ENCODE peak calls at places on chromosomes 12 and 14, in four cellular contexts. One of them, this sample, is unnamed.
A peak's percentile ranks its signal among the peaks of the same experiment; 100 is the strongest.

GRCh38 chr14:89171168-89171567 is 245.9 kb downstream of the FOXN3 start:
- DNase-seq in SJCRH30: no peak
- DNase-seq in CD4-positive, CD25-positive, alpha-beta regulatory T cell: no peak
- DNase-seq in uterus: no peak
- DNase-seq in this sample: no peak

GRCh38 chr12:107017042-107017441 is 30.1 kb upstream of the MTERF2 start:
- DNase-seq in uterus: no peak
- DNase-seq in SJCRH30: no peak
- DNase-seq in CD4-positive, CD25-positive, alpha-beta regulatory T cell: no peak
- DNase-seq in this sample: no peak

GRCh38 chr14:62234849-62235248 is 472.6 kb downstream of the SNAPC1 start:
- DNase-seq in SJCRH30: no peak
- DNase-seq in uterus: no peak
- DNase-seq in CD4-positive, CD25-positive, alpha-beta regulatory T cell: no peak
- DNase-seq in this sample: no peak

GRCh38 chr14:91996951-91997371 is 42.9 kb downstream of the TRIP11 start:
- DNase-seq in SJCRH30: no peak
- DNase-seq in CD4-positive, CD25-positive, alpha-beta regulatory T cell: peak; percentile 75
- DNase-seq in uterus: no peak
- DNase-seq in this sample: no peak

GRCh38 chr12:47821346-47821706 is 1.6 kb upstream of the HDAC7 start:
- DNase-seq in uterus: peak; percentile 43
- DNase-seq in CD4-positive, CD25-positive, alpha-beta regulatory T cell: no peak
- DNase-seq in SJCRH30: no peak
- DNase-seq in this sample: no peak

GRCh38 chr12:87667378-87667777 is 361.8 kb downstream of the C12orf50 start:
- DNase-seq in SJCRH30: no peak
- DNase-seq in uterus: no peak
- DNase-seq in CD4-positive, CD25-positive, alpha-beta regulatory T cell: no peak
- DNase-seq in this sample: no peak

GRCh38 chr12:30622509-30622908 is 73.2 kb downstream of the IPO8 start:
- DNase-seq in CD4-positive, CD25-positive, alpha-beta regulatory T cell: peak; percentile 11
- DNase-seq in uterus: no peak
- DNase-seq in SJCRH30: no peak
- DNase-seq in this sample: no peak

GRCh38 chr12:30753761-30754382 is 879 bp downstream of the CAPRIN2 start:
- DNase-seq in uterus: no peak
- DNase-seq in SJCRH30: peak; percentile 9
- DNase-seq in CD4-positive, CD25-positive, alpha-beta regulatory T cell: no peak
- DNase-seq in this sample: no peak

GRCh38 chr14:94307410-94307992 is 14.4 kb upstream of the SERPINA10 start:
- DNase-seq in SJCRH30: peak; percentile 22
- DNase-seq in uterus: no peak
- DNase-seq in CD4-positive, CD25-positive, alpha-beta regulatory T cell: peak; percentile 7
- DNase-seq in this sample: no peak

GRCh38 chr12:51865757-51866270 is 17.3 kb upstream of the FIGNL2 start:
- DNase-seq in uterus: no peak
- DNase-seq in CD4-positive, CD25-positive, alpha-beta regulatory T cell: no peak
- DNase-seq in SJCRH30: no peak
- DNase-seq in this sample: no peak

GRCh38 chr12:30828686-30829085 is 73.9 kb upstream of the CAPRIN2 start:
- DNase-seq in SJCRH30: no peak
- DNase-seq in CD4-positive, CD25-positive, alpha-beta regulatory T cell: no peak
- DNase-seq in uterus: no peak
- DNase-seq in this sample: no peak

GRCh38 chr14:93799617-93800016 is 11.3 kb upstream of the PRIMA1 start:
- DNase-seq in CD4-positive, CD25-positive, alpha-beta regulatory T cell: no peak
- DNase-seq in uterus: no peak
- DNase-seq in SJCRH30: no peak
- DNase-seq in this sample: no peak

GRCh38 chr12:27081668-27082091 is 698 bp downstream of the C12orf71 start:
- DNase-seq in CD4-positive, CD25-positive, alpha-beta regulatory T cell: no peak
- DNase-seq in SJCRH30: no peak
- DNase-seq in uterus: no peak
- DNase-seq in this sample: peak; percentile 12

GRCh38 chr14:97282210-97282609 is 485.0 kb downstream of the VRK1 start:
- DNase-seq in CD4-positive, CD25-positive, alpha-beta regulatory T cell: no peak
- DNase-seq in SJCRH30: no peak
- DNase-seq in uterus: no peak
- DNase-seq in this sample: no peak

GRCh38 chr12:3332190-3332589 is 158.8 kb upstream of the PRMT8 start:
- DNase-seq in uterus: no peak
- DNase-seq in CD4-positive, CD25-positive, alpha-beta regulatory T cell: no peak
- DNase-seq in SJCRH30: no peak
- DNase-seq in this sample: no peak

GRCh38 chr12:2489266-2489665 is 305.5 kb upstream of the FKBP4 start:
- DNase-seq in uterus: no peak
- DNase-seq in SJCRH30: no peak
- DNase-seq in CD4-positive, CD25-positive, alpha-beta regulatory T cell: no peak
- DNase-seq in this sample: no peak

GRCh38 chr12:4272976-4273650 is 449 bp upstream of the CCND2 start:
- DNase-seq in CD4-positive, CD25-positive, alpha-beta regulatory T cell: peak; percentile 64
- DNase-seq in uterus: no peak
- DNase-seq in SJCRH30: no peak
- DNase-seq in this sample: no peak

GRCh38 chr14:71467419-71467818 is 464.8 kb upstream of the RGS6 start:
- DNase-seq in SJCRH30: peak; percentile 11
- DNase-seq in uterus: no peak
- DNase-seq in CD4-positive, CD25-positive, alpha-beta regulatory T cell: no peak
- DNase-seq in this sample: no peak

DNA sequence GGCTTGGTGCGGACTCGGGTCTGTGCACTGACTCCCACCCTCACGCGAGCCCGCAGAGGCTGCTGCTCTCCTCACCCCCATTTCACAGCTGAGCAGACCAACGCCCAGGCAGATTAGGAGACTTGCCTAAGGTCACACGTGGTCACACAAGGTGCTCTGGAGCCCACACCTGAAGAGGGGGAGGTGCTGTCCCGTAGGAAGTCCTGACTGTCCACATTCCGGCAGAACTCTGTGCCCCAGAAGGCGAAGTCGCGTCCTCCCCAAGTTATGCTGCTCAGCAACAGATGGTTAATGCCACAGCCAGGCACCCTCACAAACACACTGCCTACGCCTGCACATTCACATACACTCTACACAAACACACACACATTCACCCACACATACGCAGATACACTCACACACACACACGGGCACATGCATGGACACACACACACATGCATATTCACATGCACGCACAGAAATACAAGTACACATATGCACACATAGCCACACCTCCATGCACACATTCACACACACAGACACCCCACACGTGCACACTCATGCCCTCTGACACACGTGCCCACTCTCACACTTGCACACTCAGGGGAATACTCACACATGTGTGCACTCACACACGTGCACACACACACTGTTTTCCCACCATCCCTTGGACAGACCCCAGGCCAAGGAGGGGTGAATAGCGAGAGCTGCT is 4.0 kb downstream of the C14orf180 start:
- DNase-seq in SJCRH30: no peak
- DNase-seq in CD4-positive, CD25-positive, alpha-beta regulatory T cell: no peak
- DNase-seq in uterus: no peak
- DNase-seq in this sample: no peak
- H3K4me3 ChIP-seq in SJCRH30: no peak overlapping the region
- H3K4me3 ChIP-seq in CD4-positive, CD25-positive, alpha-beta regulatory T cell: no peak overlapping the region
- H3K4me3 ChIP-seq in uterus: no peak overlapping the region
- H3K4me3 ChIP-seq in this sample: no peak overlapping the region

GRCh38 chr12:67764055-67764454 is 115.5 kb downstream of the DYRK2 start:
- DNase-seq in uterus: no peak
- DNase-seq in SJCRH30: no peak
- DNase-seq in CD4-positive, CD25-positive, alpha-beta regulatory T cell: no peak
- DNase-seq in this sample: no peak
- H3K36me3 ChIP-seq in uterus: no peaks in the 10 kb centered on the region
- H3K36me3 ChIP-seq in SJCRH30: no peaks in the 10 kb centered on the region
- H3K36me3 ChIP-seq in CD4-positive, CD25-positive, alpha-beta regulatory T cell: no peaks in the 10 kb centered on the region
- H3K36me3 ChIP-seq in this sample: no peaks in the 10 kb centered on the region

DNA sequence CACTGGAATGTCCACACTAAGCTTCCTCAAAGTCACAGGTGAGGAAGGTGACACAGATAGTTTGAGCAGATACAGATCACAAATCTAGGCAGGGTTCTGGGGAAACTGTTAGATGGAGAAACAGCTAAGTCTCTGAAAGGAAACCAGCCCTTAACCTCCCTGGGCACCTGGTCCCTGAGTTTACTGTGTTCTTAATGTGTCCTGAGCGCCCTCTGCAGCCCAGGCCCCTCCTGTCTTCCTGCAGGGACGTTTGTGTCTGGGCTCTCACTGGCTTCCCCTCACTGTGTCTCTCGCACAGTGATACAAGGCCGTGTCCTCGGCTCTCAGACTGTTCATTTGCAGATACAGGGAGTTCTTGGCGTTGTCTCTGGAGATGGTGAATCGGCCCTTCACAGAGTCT is 684.3 kb downstream of the TMEM121 start:
- DNase-seq in CD4-positive, CD25-positive, alpha-beta regulatory T cell: peak; percentile 63
- DNase-seq in SJCRH30: no peak
- DNase-seq in uterus: no peak
- DNase-seq in this sample: no peak
- H3K4me1 ChIP-seq in CD4-positive, CD25-positive, alpha-beta regulatory T cell: no peaks in the 10 kb centered on the region
- H3K4me1 ChIP-seq in SJCRH30: no peaks in the 10 kb centered on the region
- H3K4me1 ChIP-seq in uterus: no peaks in the 10 kb centered on the region
- H3K4me1 ChIP-seq in this sample: no peaks in the 10 kb centered on the region

DNA sequence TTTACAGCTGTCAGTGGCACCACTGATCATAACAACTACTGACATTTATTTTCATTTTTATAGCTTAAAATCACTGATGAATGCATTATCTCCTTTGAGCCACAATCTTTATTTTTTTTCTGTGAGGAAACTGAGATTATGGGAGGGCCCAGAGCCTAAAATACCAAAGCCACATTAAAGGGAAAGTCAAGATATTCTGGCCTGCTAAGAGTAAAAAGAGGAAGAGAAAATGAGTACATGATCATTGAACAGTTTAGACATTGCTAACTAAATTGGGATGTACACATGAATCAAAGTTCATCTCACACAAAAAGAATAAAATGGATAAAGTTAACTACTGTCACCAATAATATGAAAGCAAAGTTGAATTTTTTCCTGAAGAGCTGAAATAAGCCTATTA is 170.5 kb upstream of the GARIN2 start:
- DNase-seq in uterus: no peak
- DNase-seq in SJCRH30: no peak
- DNase-seq in CD4-positive, CD25-positive, alpha-beta regulatory T cell: no peak
- DNase-seq in this sample: no peak
- H3K4me3 ChIP-seq in uterus: no peak overlapping the region
- H3K4me3 ChIP-seq in SJCRH30: no peak overlapping the region
- H3K4me3 ChIP-seq in CD4-positive, CD25-positive, alpha-beta regulatory T cell: no peak overlapping the region
- H3K4me3 ChIP-seq in this sample: no peak overlapping the region

DNA sequence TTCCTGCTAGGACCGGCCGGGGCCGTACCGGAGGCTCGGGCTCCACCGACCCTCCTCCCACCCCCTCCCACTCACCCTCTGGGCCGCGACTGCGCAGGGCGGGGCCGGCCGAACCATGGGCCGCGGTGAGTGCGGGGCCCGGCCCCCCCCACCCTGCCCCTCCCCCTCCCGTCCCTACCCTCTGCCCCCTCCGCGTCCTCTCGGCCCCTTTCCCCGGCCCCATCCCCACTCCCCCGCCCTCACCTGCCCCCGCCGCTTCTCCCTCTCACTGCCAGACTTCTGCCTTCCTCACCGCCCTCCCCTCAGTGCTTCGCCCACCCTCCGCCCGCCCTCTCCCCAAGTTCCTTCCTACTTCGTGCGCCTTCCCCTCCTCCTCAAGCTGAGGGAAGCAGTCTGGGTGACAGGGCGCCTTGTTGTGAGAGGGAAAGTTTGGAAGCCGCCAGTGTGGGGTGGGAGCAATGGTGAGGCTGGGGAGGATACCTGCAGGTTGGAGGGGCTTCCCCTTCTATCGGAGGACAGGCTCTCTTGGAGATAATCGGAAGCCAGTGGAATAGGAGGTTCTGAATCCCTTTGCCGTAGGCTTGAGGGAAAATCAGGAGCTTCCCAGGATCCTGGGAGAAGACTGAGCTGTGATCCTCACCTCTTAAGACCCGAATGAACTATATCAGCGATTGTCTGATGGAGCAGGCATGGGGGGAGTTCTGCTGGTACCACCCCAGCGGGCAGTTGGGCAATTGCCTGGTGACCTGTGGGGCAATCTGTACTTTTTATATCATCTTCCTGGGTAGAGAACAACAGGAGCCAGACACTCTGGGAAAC is 472 bp downstream of the MBD6 start:
- DNase-seq in uterus: peak; percentile 69
- DNase-seq in CD4-positive, CD25-positive, alpha-beta regulatory T cell: peak; percentile 51
- DNase-seq in SJCRH30: peak; percentile 87
- DNase-seq in this sample: peak; percentile 50
- H3K36me3 ChIP-seq in uterus: no peaks in the 10 kb centered on the region
- H3K36me3 ChIP-seq in CD4-positive, CD25-positive, alpha-beta regulatory T cell: peaks cover 22% of the 10 kb centered on the region
- H3K36me3 ChIP-seq in SJCRH30: peaks cover 42% of the 10 kb centered on the region
- H3K36me3 ChIP-seq in this sample: peaks cover 34% of the 10 kb centered on the region

DNA sequence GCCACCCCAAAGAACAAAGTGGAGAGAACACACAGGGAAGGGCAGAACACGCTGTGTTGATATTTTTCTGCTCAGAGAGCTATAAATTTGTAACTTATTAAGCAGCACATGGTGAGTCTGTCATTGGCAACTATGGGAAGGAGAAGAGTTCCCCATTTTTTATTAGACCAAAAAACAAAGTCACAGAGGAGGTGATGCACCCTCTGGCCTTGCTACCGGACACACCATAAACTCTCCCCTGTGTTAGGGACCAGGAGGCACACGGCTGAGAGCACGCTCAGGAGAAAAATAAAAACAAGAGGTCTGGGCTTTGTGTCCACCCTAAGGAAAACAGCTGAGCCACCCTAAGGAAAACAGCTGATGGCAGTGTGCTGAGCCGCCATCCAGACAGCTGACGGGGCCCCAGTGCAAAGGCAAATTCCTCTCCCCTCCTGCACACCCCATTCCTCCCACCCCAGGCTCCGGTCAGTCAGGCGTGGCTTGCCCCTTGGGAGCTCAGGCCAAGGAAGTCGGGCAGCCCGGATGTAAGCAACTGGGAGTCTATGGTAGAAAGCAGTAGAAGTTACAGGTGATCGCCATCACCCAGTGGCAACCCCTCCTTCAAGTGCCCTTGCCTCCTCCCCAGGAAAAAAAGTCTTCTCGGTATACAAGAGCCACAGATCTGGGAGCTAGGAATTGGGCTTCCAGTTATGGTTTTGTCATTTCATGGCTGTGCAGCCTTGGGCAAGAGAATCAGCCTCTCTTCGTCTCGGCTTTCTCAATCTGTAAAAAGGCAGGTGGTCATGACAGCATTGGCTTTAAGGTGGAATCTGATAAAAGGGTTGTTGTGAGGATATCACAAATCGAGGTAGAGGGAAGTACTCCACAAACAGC is 2.4 kb downstream of the PXN start:
- DNase-seq in CD4-positive, CD25-positive, alpha-beta regulatory T cell: no peak
- DNase-seq in SJCRH30: peak; percentile 89
- DNase-seq in uterus: no peak
- DNase-seq in this sample: no peak
- H3K4me1 ChIP-seq in CD4-positive, CD25-positive, alpha-beta regulatory T cell: peaks cover 69% of the 10 kb centered on the region
- H3K4me1 ChIP-seq in SJCRH30: peaks cover 25% of the 10 kb centered on the region
- H3K4me1 ChIP-seq in uterus: no peaks in the 10 kb centered on the region
- H3K4me1 ChIP-seq in this sample: peaks cover 3% of the 10 kb centered on the region